ENCODE peak calls at places on chromosomes 16 and 17, in six cellular contexts. O is cardiac muscle cell; T is prostate gland; M is tibial nerve; F is lower lobe of right lung; X is CD4-positive, CD25-positive, alpha-beta regulatory T cell. U is an unnamed sample. For H3K9me3, the result is how much of the 10 kb centered on the place peaks cover.

GRCh38 chr17:49486012-49486641 is 9.0 kb upstream of the NGFR start:
- DNase-seq in O (peak), T (no peak), M (no peak), F (no peak), X (no peak), U (no peak)

GRCh38 chr16:53071748-53072301 is 17.0 kb downstream of the CHD9 start:
- DNase-seq in O (peak), T (no peak), M (no peak), F (peak), X (no peak), U (peak)

GRCh38 chr16:2523801-2524231 is 3.6 kb downstream of the AMDHD2 start:
- DNase-seq in O (no peak), T (no peak), M (no peak), F (no peak), X (no peak), U (no peak)

GRCh38 chr17:42774066-42774750 is 959 bp downstream of the VPS25 start:
- DNase-seq in O (no peak), T (no peak), M (no peak), F (no peak), X (no peak), U (no peak)

GRCh38 chr16:11986521-11987057 is 10.1 kb downstream of the SNX29 start:
- DNase-seq in O (peak), T (no peak), M (no peak), F (no peak), X (no peak), U (no peak)

GRCh38 chr17:80264048-80264792 is 3.6 kb downstream of the RNF213 start:
- DNase-seq in O (no peak), T (no peak), M (no peak), F (peak), X (peak), U (no peak)

GRCh38 chr17:30263552-30264333 is 28.0 kb downstream of the BLMH start:
- DNase-seq in O (peak), T (no peak), M (no peak), F (no peak), X (no peak), U (peak)

GRCh38 chr16:978403-978802 is 3.2 kb upstream of the SOX8 start:
- DNase-seq in O (no peak), T (no peak), M (no peak), F (no peak), X (no peak), U (no peak)

GRCh38 chr17:82121660-82122629 is 23.9 kb upstream of the FASN start:
- DNase-seq in O (no peak), T (no peak), M (no peak), F (no peak), X (no peak), U (no peak)

GRCh38 chr17:46047398-46047797 is 48.3 kb downstream of the STH start:
- DNase-seq in O (no peak), T (no peak), M (no peak), F (no peak), X (no peak), U (no peak)

GRCh38 chr16:89574681-89575246 is 794 bp upstream of the CPNE7 start:
- DNase-seq in O (peak), T (no peak), M (no peak), F (peak), X (no peak), U (no peak)

GRCh38 chr16:23148513-23149266 is 562 bp downstream of the USP31 start:
- DNase-seq in O (peak), T (peak), M (peak), F (peak), X (peak), U (peak)

GRCh38 chr17:31321481-31321880 is at the start of gene EVI2A:
- DNase-seq in O (peak), T (no peak), M (no peak), F (peak), X (peak), U (no peak)

GRCh38 chr16:88578446-88579313 is 8.5 kb downstream of the ZC3H18 start:
- DNase-seq in O (no peak), T (no peak), M (no peak), F (no peak), X (no peak), U (no peak)

GRCh38 chr17:57902800-57903759 is 52.1 kb downstream of the CUEDC1 start:
- DNase-seq in O (peak), T (peak), M (peak), F (peak), X (no peak), U (peak)

GRCh38 chr17:50903604-50904521 is 37.7 kb upstream of the TOB1 start:
- DNase-seq in O (peak), T (no peak), M (no peak), F (no peak), X (peak), U (no peak)

GRCh38 chr17:79027274-79027924 is 3.4 kb downstream of the C1QTNF1 start:
- DNase-seq in O (no peak), T (no peak), M (peak), F (no peak), X (no peak), U (peak)

GRCh38 chr17:28547623-28548416 is 4.6 kb downstream of the UNC119 start:
- DNase-seq in O (peak), T (peak), M (peak), F (peak), X (peak), U (peak)

GRCh38 chr16:87860553-87861299 is 8.6 kb downstream of the SLC7A5 start:
- DNase-seq in O (peak), T (no peak), M (no peak), F (no peak), X (no peak), U (no peak)

GRCh38 chr17:67324330-67324729 is 42.0 kb downstream of the PSMD12 start:
- DNase-seq in O (no peak), T (no peak), M (no peak), F (no peak), X (no peak), U (no peak)

GRCh38 chr17:74558882-74559519 is 8.3 kb downstream of the CD300H start:
- DNase-seq in O (no peak), T (no peak), M (no peak), F (no peak), X (no peak), U (no peak)

DNA sequence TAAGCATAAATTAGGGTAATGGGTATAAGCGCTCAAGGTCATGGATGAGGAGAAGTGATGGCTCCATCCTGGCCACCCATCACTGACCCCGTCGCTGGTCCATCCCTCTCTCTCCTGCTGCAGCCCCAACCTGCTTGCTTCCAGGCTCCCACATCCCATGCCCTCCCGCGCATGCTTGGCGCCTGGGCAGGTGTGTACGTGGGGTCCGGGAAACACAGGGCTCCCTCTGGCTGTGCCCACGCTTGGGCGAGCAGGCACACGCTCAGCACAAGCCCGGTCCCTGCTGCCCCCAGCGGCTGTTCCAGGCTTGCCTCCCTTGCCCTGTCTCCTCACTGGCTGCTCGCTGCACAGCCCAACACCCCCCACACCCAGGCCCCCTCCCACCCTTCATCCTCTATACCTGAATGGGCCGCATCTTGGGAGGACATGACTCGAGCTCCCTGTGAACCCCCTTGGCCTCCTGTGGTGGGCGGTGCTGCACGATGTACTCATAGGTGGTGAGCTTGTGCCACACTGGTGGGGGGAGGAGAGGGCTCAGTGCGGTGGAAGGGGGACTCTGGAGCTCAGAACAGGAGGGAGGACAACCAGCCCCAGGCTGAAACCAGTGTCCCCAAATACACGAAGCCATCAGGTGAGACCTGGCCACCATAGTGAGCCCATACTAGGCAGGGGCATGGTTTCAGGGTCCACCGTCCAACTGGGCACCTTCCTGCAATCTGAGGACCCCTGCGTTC is 4.7 kb upstream of the TPPP3 start:
- DNase-seq in O (no peak), T (no peak), M (no peak), F (peak), X (no peak), U (no peak)
- H3K4me3 ChIP-seq in O (no peak), T (no peak), M (no peak), F (no peak), X (no peak), U (no peak)

GRCh38 chr16:75710344-75710743 is 9.1 kb upstream of the DUXB start:
- DNase-seq in O (no peak), T (no peak), M (no peak), F (no peak), X (no peak), U (no peak)
- H3K9me3 ChIP-seq in O (under half), T (under half), M (under half), F (under half), X (under half), U (under half)

DNA sequence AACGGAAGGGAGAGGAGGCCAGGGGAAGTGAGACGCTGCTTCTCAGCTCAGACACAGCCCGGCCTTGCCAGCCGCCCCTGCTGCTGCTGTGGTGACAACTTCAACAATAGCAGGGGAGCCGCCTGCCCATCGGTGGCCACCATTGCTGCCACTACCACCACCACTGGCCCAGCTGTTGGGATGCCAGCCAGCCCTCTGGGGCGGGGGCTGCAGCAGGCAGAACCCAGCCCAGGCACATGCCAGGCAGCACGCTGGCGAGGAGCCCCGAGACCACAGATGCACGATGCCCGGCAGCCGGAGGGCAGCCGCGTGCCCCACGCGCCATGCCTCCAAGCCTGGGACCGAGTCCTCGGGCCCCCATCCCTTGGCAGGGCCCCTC is 7.3 kb downstream of the DOK4 start:
- DNase-seq in O (no peak), T (no peak), M (no peak), F (no peak), X (no peak), U (no peak)
- H3K4me3 ChIP-seq in O (peak), T (peak), M (peak), F (peak), X (no peak), U (peak)

DNA sequence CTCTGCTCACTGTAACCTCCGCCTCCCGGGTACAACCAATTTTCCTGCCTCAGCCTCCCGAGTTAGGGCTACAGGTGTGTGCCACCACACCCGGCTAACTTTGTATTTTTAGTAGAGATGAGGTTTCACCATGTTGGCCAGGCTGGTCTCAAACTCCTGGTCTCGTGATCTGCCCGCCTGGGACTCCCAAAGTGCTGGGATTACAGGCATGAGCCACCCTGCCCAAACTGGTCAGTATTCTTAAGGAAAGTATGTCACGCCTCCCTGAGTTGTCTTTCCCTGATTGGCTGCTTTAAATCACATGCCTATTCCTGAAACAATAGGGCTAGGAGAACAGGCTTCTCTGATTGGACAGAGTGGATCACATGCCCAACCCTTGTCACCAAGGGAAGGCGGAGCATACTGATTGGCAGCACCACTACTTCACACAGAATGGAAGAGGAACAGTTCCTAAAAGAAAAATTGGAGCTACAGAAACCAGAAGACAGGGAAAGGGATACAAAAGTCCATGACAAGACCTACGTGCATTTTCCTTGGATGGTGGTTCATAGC is 17.6 kb upstream of the CYB5B start:
- DNase-seq in O (no peak), T (no peak), M (no peak), F (no peak), X (no peak), U (no peak)
- H3K9me3 ChIP-seq in O (under half), T (under half), M (under half), F (under half), X (under half), U (under half)

GRCh38 chr17:4579678-4580077 is 4.7 kb upstream of the SMTNL2 start:
- DNase-seq in O (no peak), T (no peak), M (no peak), F (no peak), X (no peak), U (no peak)

GRCh38 chr17:4573682-4574081 is 10.6 kb upstream of the SMTNL2 start:
- DNase-seq in O (no peak), T (no peak), M (no peak), F (no peak), X (no peak), U (no peak)

GRCh38 chr17:4574448-4575045 is 9.8 kb upstream of the SMTNL2 start:
- DNase-seq in O (no peak), T (no peak), M (no peak), F (no peak), X (no peak), U (no peak)

GRCh38 chr17:4577386-4577993 is 6.8 kb upstream of the SMTNL2 start:
- DNase-seq in O (peak), T (no peak), M (no peak), F (no peak), X (no peak), U (no peak)

DNA sequence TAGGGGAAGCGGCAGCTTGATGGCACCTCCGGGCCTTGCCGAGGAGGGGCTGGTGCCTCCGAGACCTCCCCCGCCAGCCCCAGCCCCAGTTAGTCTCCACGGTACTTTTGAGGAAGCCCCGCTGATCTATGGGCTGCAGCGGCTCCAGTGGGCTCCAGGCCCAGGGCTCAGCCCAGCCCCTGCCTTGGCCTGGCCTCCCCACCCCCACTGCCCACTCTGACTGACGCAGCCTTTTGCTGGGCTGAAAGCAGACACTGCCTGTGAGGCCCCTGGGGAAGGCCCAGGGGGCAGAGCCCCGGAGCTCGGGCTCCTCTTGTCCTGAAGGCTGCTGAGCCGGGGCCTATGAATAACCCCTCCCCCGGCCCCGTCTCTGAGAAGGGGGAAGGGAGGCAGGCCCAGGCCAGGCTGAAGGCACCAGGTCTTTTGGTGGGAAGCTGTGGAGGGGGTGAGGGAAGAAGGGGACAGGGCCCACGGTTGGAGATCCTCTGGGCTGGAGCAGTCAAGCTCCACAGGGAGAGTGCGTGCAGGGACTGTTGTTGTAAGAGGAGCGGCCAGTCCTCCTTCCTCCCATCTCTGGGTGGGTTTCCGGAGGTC is 7.5 kb upstream of the SMTNL2 start:
- DNase-seq in O (peak), T (no peak), M (no peak), F (no peak), X (no peak), U (no peak)
- H3K4me3 ChIP-seq in O (no peak), T (no peak), M (no peak), F (no peak), X (no peak), U (no peak)